ENCODE peak calls at places on chromosomes 13 and 19, in six cellular contexts. One of them, this sample, is unnamed.

GRCh38 chr19:38975861-38976271 is 324 bp upstream of the FBXO17 start:
- DNase-seq in mammary epithelial cell: no peak
- DNase-seq in hepatocyte: peak; percentile 70
- DNase-seq in fibroblast of lung: peak; percentile 47
- DNase-seq in PC-9: no peak
- DNase-seq in DND-41: no peak
- DNase-seq in this sample: peak; percentile 58

GRCh38 chr13:105353654-105354053 is 1181.8 kb downstream of the EFNB2 start:
- DNase-seq in fibroblast of lung: no peak
- DNase-seq in mammary epithelial cell: no peak
- DNase-seq in hepatocyte: no peak
- DNase-seq in DND-41: no peak
- DNase-seq in PC-9: no peak
- DNase-seq in this sample: no peak

GRCh38 chr19:10686661-10687517 is 14.3 kb upstream of the QTRT1 start:
- DNase-seq in DND-41: no peak
- DNase-seq in hepatocyte: no peak
- DNase-seq in PC-9: peak; percentile 19
- DNase-seq in mammary epithelial cell: peak; percentile 29
- DNase-seq in fibroblast of lung: peak; percentile 30
- DNase-seq in this sample: peak; percentile 18

GRCh38 chr13:105665284-105665683 is 870.2 kb downstream of the EFNB2 start:
- DNase-seq in fibroblast of lung: no peak
- DNase-seq in PC-9: peak; percentile 60
- DNase-seq in mammary epithelial cell: peak; percentile 86
- DNase-seq in DND-41: no peak
- DNase-seq in hepatocyte: no peak
- DNase-seq in this sample: no peak

GRCh38 chr13:31408927-31409326 is 209.2 kb downstream of the B3GLCT start:
- DNase-seq in mammary epithelial cell: no peak
- DNase-seq in PC-9: no peak
- DNase-seq in hepatocyte: no peak
- DNase-seq in fibroblast of lung: no peak
- DNase-seq in DND-41: no peak
- DNase-seq in this sample: no peak

GRCh38 chr13:74891610-74892009 is 590.4 kb downstream of the TBC1D4 start:
- DNase-seq in hepatocyte: no peak
- DNase-seq in mammary epithelial cell: peak; percentile 65
- DNase-seq in fibroblast of lung: peak; percentile 58
- DNase-seq in PC-9: no peak
- DNase-seq in DND-41: no peak
- DNase-seq in this sample: no peak

GRCh38 chr19:46407891-46408426 is 5.4 kb downstream of the CCDC8 start:
- DNase-seq in hepatocyte: peak; percentile 3
- DNase-seq in fibroblast of lung: no peak
- DNase-seq in mammary epithelial cell: no peak
- DNase-seq in PC-9: no peak
- DNase-seq in DND-41: no peak
- DNase-seq in this sample: no peak

GRCh38 chr19:13717194-13717643 is 47.1 kb upstream of the MRI1 start:
- DNase-seq in mammary epithelial cell: no peak
- DNase-seq in hepatocyte: no peak
- DNase-seq in PC-9: no peak
- DNase-seq in DND-41: no peak
- DNase-seq in fibroblast of lung: no peak
- DNase-seq in this sample: no peak

GRCh38 chr13:58341318-58341717 is 709.8 kb downstream of the PCDH17 start:
- DNase-seq in mammary epithelial cell: no peak
- DNase-seq in hepatocyte: no peak
- DNase-seq in PC-9: no peak
- DNase-seq in DND-41: no peak
- DNase-seq in fibroblast of lung: no peak
- DNase-seq in this sample: no peak

GRCh38 chr19:33486936-33487793 is 34.4 kb downstream of the PEPD start:
- DNase-seq in DND-41: no peak
- DNase-seq in hepatocyte: no peak
- DNase-seq in fibroblast of lung: no peak
- DNase-seq in PC-9: no peak
- DNase-seq in mammary epithelial cell: no peak
- DNase-seq in this sample: no peak

GRCh38 chr19:54164369-54165068 is 5.0 kb upstream of the LENG1 start:
- DNase-seq in fibroblast of lung: peak; percentile 49
- DNase-seq in hepatocyte: peak; percentile 89
- DNase-seq in PC-9: peak; percentile 34
- DNase-seq in DND-41: no peak
- DNase-seq in mammary epithelial cell: no peak
- DNase-seq in this sample: peak; percentile 26
- TF ChIP-seq EZH2 in fibroblast of lung: no peak
- TF ChIP-seq EZH2 in hepatocyte: no peak
- TF ChIP-seq EZH2 in PC-9: no peak
- TF ChIP-seq EZH2 in DND-41: no peak
- TF ChIP-seq EZH2 in mammary epithelial cell: no peak
- TF ChIP-seq EZH2 in this sample: no peak

GRCh38 chr13:108496364-108497215 is 132.8 kb upstream of the MYO16 start:
- DNase-seq in fibroblast of lung: peak; percentile 16
- DNase-seq in DND-41: no peak
- DNase-seq in PC-9: no peak
- DNase-seq in hepatocyte: peak; percentile 5
- DNase-seq in mammary epithelial cell: no peak
- DNase-seq in this sample: peak; percentile 9
- H3K4me3 ChIP-seq in fibroblast of lung: peak overlapping the region; percentile 56
- H3K4me3 ChIP-seq in DND-41: no peak overlapping the region
- H3K4me3 ChIP-seq in PC-9: no peak overlapping the region
- H3K4me3 ChIP-seq in hepatocyte: peak overlapping the region; percentile 29
- H3K4me3 ChIP-seq in mammary epithelial cell: no peak overlapping the region
- H3K4me3 ChIP-seq in this sample: peak overlapping the region; percentile 47

GRCh38 chr19:31676271-31677004 is 327.2 kb upstream of the TSHZ3 start:
- DNase-seq in mammary epithelial cell: peak; percentile 14
- DNase-seq in fibroblast of lung: peak; percentile 4
- DNase-seq in DND-41: no peak
- DNase-seq in PC-9: no peak
- DNase-seq in hepatocyte: peak; percentile 13
- DNase-seq in this sample: no peak
- TF ChIP-seq CTCF in mammary epithelial cell: peak; percentile 19
- TF ChIP-seq CTCF in fibroblast of lung: peak; percentile 10
- TF ChIP-seq CTCF in DND-41: peak; percentile 25
- TF ChIP-seq CTCF in PC-9: peak; percentile 42
- TF ChIP-seq CTCF in hepatocyte: peak; percentile 23
- TF ChIP-seq CTCF in this sample: peak; percentile 8

GRCh38 chr19:5967571-5967970 is 10.4 kb downstream of the RANBP3 start:
- DNase-seq in fibroblast of lung: no peak
- DNase-seq in PC-9: no peak
- DNase-seq in mammary epithelial cell: no peak
- DNase-seq in hepatocyte: no peak
- DNase-seq in DND-41: no peak
- DNase-seq in this sample: no peak
- TF ChIP-seq EZH2 in fibroblast of lung: no peak
- TF ChIP-seq EZH2 in PC-9: no peak
- TF ChIP-seq EZH2 in mammary epithelial cell: no peak
- TF ChIP-seq EZH2 in hepatocyte: no peak
- TF ChIP-seq EZH2 in DND-41: no peak
- TF ChIP-seq EZH2 in this sample: no peak

GRCh38 chr13:92510416-92510815 is 716.2 kb upstream of the GPC6 start:
- DNase-seq in DND-41: no peak
- DNase-seq in mammary epithelial cell: peak; percentile 34
- DNase-seq in PC-9: no peak
- DNase-seq in hepatocyte: no peak
- DNase-seq in fibroblast of lung: peak; percentile 38
- DNase-seq in this sample: no peak
- H3K4me3 ChIP-seq in DND-41: no peak overlapping the region
- H3K4me3 ChIP-seq in mammary epithelial cell: no peak overlapping the region
- H3K4me3 ChIP-seq in PC-9: no peak overlapping the region
- H3K4me3 ChIP-seq in hepatocyte: no peak overlapping the region
- H3K4me3 ChIP-seq in fibroblast of lung: no peak overlapping the region
- H3K4me3 ChIP-seq in this sample: no peak overlapping the region

GRCh38 chr13:50467156-50467814 is 376.2 kb downstream of the DLEU7 start:
- DNase-seq in mammary epithelial cell: no peak
- DNase-seq in fibroblast of lung: no peak
- DNase-seq in DND-41: no peak
- DNase-seq in PC-9: no peak
- DNase-seq in hepatocyte: no peak
- DNase-seq in this sample: no peak
- TF ChIP-seq CTCF in mammary epithelial cell: no peak
- TF ChIP-seq CTCF in fibroblast of lung: no peak
- TF ChIP-seq CTCF in DND-41: no peak
- TF ChIP-seq CTCF in PC-9: no peak
- TF ChIP-seq CTCF in hepatocyte: no peak
- TF ChIP-seq CTCF in this sample: no peak

DNA sequence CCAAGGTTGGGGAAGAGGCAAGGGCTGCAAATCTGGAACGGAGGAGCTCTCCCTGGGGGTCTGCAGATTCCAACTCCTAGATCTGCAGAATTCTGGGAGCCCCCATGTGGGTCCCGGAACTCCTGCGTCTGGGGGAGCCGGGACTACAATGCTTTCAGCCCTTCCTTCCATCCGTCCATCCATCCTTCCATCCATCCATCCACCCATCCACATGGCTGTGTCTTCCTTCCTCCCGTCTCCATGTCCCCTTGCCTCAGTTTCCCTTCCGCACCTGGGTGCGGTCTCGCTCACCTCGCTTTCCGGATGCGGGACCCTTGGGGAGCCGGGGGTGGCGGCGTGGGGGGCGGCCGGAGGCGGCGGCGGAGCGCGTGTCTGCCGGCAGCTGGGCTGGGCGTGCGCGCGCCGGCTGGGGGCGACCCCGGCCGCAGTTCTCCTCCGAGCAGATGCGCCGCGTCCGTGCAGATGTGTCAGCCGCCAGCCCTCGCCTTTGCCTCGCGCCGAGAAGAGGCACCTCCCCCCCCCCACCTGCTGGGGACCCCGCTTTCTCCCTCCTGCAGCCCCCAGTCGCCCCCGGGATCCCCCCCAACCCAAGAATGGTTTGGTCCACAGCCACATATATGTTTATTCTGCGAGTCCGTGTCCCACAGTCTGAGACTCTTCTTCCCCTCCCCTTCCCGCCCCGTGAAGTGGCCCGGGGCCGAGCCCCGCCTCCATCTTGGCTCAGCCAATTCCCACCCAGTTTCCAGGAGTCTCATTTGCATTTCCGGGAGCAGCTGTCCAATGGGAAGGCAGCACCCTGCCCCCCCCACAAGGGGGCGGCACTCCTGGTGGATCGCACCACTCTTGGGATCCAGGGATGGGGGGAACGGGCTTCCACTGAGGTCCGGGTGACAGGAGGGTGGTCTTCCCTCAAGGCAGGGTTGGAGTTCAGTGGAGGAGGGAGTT is 8.8 kb downstream of the ISOC2 start:
- DNase-seq in DND-41: peak; percentile 95
- DNase-seq in hepatocyte: peak; percentile 78
- DNase-seq in mammary epithelial cell: peak; percentile 40
- DNase-seq in PC-9: peak; percentile 61
- DNase-seq in fibroblast of lung: peak; percentile 65
- DNase-seq in this sample: peak; percentile 97
- TF ChIP-seq EZH2 in DND-41: no peak
- TF ChIP-seq EZH2 in hepatocyte: no peak
- TF ChIP-seq EZH2 in mammary epithelial cell: peak; percentile 71
- TF ChIP-seq EZH2 in PC-9: no peak
- TF ChIP-seq EZH2 in fibroblast of lung: peak; percentile 98
- TF ChIP-seq EZH2 in this sample: no peak

GRCh38 chr19:50555447-50556235 is 12.6 kb downstream of the LRRC4B start:
- DNase-seq in fibroblast of lung: no peak
- DNase-seq in DND-41: no peak
- DNase-seq in mammary epithelial cell: no peak
- DNase-seq in hepatocyte: no peak
- DNase-seq in PC-9: no peak
- DNase-seq in this sample: no peak

GRCh38 chr19:50558039-50558438 is 10.2 kb downstream of the LRRC4B start:
- DNase-seq in DND-41: no peak
- DNase-seq in hepatocyte: no peak
- DNase-seq in mammary epithelial cell: no peak
- DNase-seq in fibroblast of lung: no peak
- DNase-seq in PC-9: no peak
- DNase-seq in this sample: no peak

GRCh38 chr19:50556236-50557008 is 11.8 kb downstream of the LRRC4B start:
- DNase-seq in DND-41: peak; percentile 62
- DNase-seq in hepatocyte: peak; percentile 92
- DNase-seq in mammary epithelial cell: peak; percentile 16
- DNase-seq in PC-9: no peak
- DNase-seq in fibroblast of lung: peak; percentile 58
- DNase-seq in this sample: peak; percentile 86

GRCh38 chr19:50558449-50558848 is 9.8 kb downstream of the LRRC4B start:
- DNase-seq in fibroblast of lung: no peak
- DNase-seq in mammary epithelial cell: no peak
- DNase-seq in hepatocyte: no peak
- DNase-seq in DND-41: no peak
- DNase-seq in PC-9: no peak
- DNase-seq in this sample: no peak

DNA sequence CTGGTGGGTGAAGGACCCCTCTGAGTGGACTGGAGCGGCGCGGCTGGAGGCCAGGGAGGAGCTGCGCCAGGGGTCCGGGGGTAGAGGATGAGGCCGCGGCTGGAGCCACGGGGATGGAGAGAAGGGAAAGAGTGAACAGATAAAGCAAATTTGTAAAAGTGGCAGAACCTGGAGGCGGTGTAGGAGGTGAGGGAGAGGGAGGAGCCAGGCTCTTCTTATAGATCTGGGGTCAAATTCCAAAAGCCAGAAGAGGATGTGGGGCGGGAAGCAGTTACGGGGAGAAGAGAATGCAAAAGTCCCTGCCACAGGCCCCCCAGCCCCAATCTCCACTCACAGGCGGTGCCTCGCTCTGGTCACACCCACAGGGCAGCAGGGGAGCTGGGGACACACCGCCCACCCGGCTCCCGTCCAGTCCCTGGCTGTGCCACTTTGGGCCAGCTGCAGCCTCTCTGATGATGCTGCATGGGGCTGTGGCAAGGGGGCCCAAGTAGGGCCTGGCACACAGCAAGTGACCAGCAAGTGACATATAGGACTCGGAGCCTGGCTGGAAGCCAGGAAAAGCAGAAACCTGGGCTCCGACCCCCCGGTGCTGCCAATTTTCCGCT is 11.1 kb downstream of the LRRC4B start:
- DNase-seq in PC-9: no peak
- DNase-seq in mammary epithelial cell: no peak
- DNase-seq in hepatocyte: peak; percentile 60
- DNase-seq in DND-41: no peak
- DNase-seq in fibroblast of lung: no peak
- DNase-seq in this sample: no peak
- H3K4me3 ChIP-seq in PC-9: no peak overlapping the region
- H3K4me3 ChIP-seq in mammary epithelial cell: no peak overlapping the region
- H3K4me3 ChIP-seq in hepatocyte: no peak overlapping the region
- H3K4me3 ChIP-seq in DND-41: no peak overlapping the region
- H3K4me3 ChIP-seq in fibroblast of lung: no peak overlapping the region
- H3K4me3 ChIP-seq in this sample: peak overlapping the region; percentile 47

This sample was measured in A673.